ENCODE peak calls at places on chromosomes 6 and 20, in eight cellular contexts. Q is HL-60, L is cardiac muscle cell, K is keratinocyte, T is tibial artery, U is left lung, B is suprapubic skin, E is transverse colon. H is an unnamed sample.

GRCh38 chr20:95215-95614 is 7.7 kb downstream of the DEFB125 start:
- DNase-seq in Q (no peak), L (no peak), K (no peak), T (no peak), U (no peak), B (no peak), E (no peak), H (no peak)

GRCh38 chr20:48898210-48898609 is 23.3 kb upstream of the ARFGEF2 start:
- DNase-seq in Q (no peak), L (no peak), K (no peak), T (peak), U (no peak), B (no peak), E (no peak), H (peak)

GRCh38 chr6:2072450-2072849 is 173.0 kb downstream of the GMDS start:
- DNase-seq in Q (no peak), L (peak), K (no peak), T (no peak), U (no peak), B (no peak), E (no peak), H (no peak)

GRCh38 chr6:156511051-156511450 is 266.1 kb upstream of the ARID1B start:
- DNase-seq in Q (no peak), L (no peak), K (no peak), T (no peak), U (no peak), B (no peak), E (no peak), H (no peak)

GRCh38 chr6:11101417-11101816 is 7.8 kb downstream of the SMIM13 start:
- DNase-seq in Q (no peak), L (no peak), K (no peak), T (no peak), U (no peak), B (no peak), E (no peak), H (no peak)

GRCh38 chr20:47127986-47128385 is 228.5 kb downstream of the ZMYND8 start:
- DNase-seq in Q (no peak), L (no peak), K (no peak), T (no peak), U (no peak), B (peak), E (no peak), H (no peak)

GRCh38 chr6:134073156-134073555 is 20.7 kb upstream of the SLC2A12 start:
- DNase-seq in Q (no peak), L (no peak), K (no peak), T (no peak), U (no peak), B (no peak), E (no peak), H (no peak)

GRCh38 chr6:32439139-32439538 is 548 bp upstream of the HLA-DRA start:
- DNase-seq in Q (no peak), L (no peak), K (no peak), T (no peak), U (no peak), B (no peak), E (no peak), H (no peak)

GRCh38 chr6:133432021-133432989 is 191.1 kb downstream of the EYA4 start:
- DNase-seq in Q (no peak), L (no peak), K (no peak), T (no peak), U (no peak), B (no peak), E (no peak), H (no peak)

GRCh38 chr6:15061908-15062307 is 184.0 kb upstream of the JARID2 start:
- DNase-seq in Q (no peak), L (no peak), K (no peak), T (no peak), U (no peak), B (no peak), E (no peak), H (no peak)

GRCh38 chr6:37131104-37131959 is 38.6 kb upstream of the PIM1 start:
- DNase-seq in Q (no peak), L (no peak), K (no peak), T (peak), U (peak), B (no peak), E (peak), H (no peak)

GRCh38 chr6:1027795-1028569 is 283.9 kb upstream of the FOXQ1 start:
- DNase-seq in Q (no peak), L (no peak), K (no peak), T (no peak), U (no peak), B (no peak), E (no peak), H (no peak)

GRCh38 chr6:170203212-170203611 is 87.7 kb downstream of the DLL1 start:
- DNase-seq in Q (no peak), L (no peak), K (no peak), T (no peak), U (no peak), B (no peak), E (no peak), H (no peak)

GRCh38 chr6:140107216-140107615 is 732.8 kb upstream of the CITED2 start:
- DNase-seq in Q (no peak), L (no peak), K (no peak), T (no peak), U (no peak), B (no peak), E (no peak), H (no peak)

GRCh38 chr6:111258615-111259088 is 171.3 kb downstream of the SLC16A10 start:
- DNase-seq in Q (no peak), L (peak), K (no peak), T (no peak), U (no peak), B (no peak), E (no peak), H (no peak)

GRCh38 chr20:52540489-52540888 is 348.9 kb upstream of the ZFP64 start:
- DNase-seq in Q (no peak), L (no peak), K (no peak), T (no peak), U (no peak), B (no peak), E (no peak), H (no peak)

GRCh38 chr6:54654376-54654775 is 192.2 kb upstream of the FAM83B start:
- DNase-seq in Q (no peak), L (no peak), K (no peak), T (no peak), U (no peak), B (no peak), E (no peak), H (no peak)

GRCh38 chr6:84967389-84967788 is 203.0 kb upstream of the TBX18 start:
- DNase-seq in Q (no peak), L (peak), K (no peak), T (no peak), U (no peak), B (no peak), E (no peak), H (no peak)

GRCh38 chr6:52568320-52568719 is 8.5 kb downstream of the TRAM2 start:
- DNase-seq in Q (no peak), L (no peak), K (no peak), T (no peak), U (no peak), B (no peak), E (no peak), H (no peak)

GRCh38 chr6:150028799-150029198 is 3.5 kb upstream of the RAET1L start:
- DNase-seq in Q (no peak), L (no peak), K (no peak), T (no peak), U (no peak), B (no peak), E (no peak), H (no peak)

GRCh38 chr6:16514249-16514648 is 247.0 kb downstream of the ATXN1 start:
- DNase-seq in Q (no peak), L (peak), K (no peak), T (no peak), U (no peak), B (no peak), E (no peak), H (no peak)

GRCh38 chr6:125787791-125788190 is 3.0 kb upstream of the NCOA7 start:
- DNase-seq in Q (no peak), L (peak), K (no peak), T (no peak), U (no peak), B (no peak), E (no peak), H (no peak)

GRCh38 chr20:58702161-58702510 is 9.5 kb downstream of the NPEPL1 start:
- DNase-seq in Q (no peak), L (no peak), K (no peak), T (no peak), U (peak), B (no peak), E (peak), H (peak)

GRCh38 chr20:8800089-8800488 is 268.8 kb upstream of the PLCB4 start:
- DNase-seq in Q (no peak), L (no peak), K (no peak), T (no peak), U (no peak), B (no peak), E (no peak), H (no peak)

GRCh38 chr6:168157272-168158007 is 78.4 kb upstream of the FRMD1 start:
- DNase-seq in Q (no peak), L (peak), K (no peak), T (peak), U (no peak), B (no peak), E (no peak), H (no peak)

GRCh38 chr20:36481380-36482043 is 59.8 kb upstream of the MYL9 start:
- DNase-seq in Q (peak), L (no peak), K (no peak), T (no peak), U (no peak), B (no peak), E (no peak), H (no peak)

GRCh38 chr20:5933802-5934436 is 16.4 kb downstream of the TRMT6 start:
- DNase-seq in Q (no peak), L (peak), K (no peak), T (no peak), U (no peak), B (no peak), E (no peak), H (no peak)

GRCh38 chr6:137102050-137102848 is 57.5 kb upstream of the IL20RA start:
- DNase-seq in Q (no peak), L (no peak), K (peak), T (no peak), U (no peak), B (no peak), E (no peak), H (no peak)

GRCh38 chr6:157537518-157537917 is 156.5 kb downstream of the ZDHHC14 start:
- DNase-seq in Q (no peak), L (no peak), K (no peak), T (no peak), U (no peak), B (no peak), E (no peak), H (no peak)

GRCh38 chr6:55495277-55495676 is 83.7 kb downstream of the HMGCLL1 start:
- DNase-seq in Q (no peak), L (no peak), K (peak), T (no peak), U (no peak), B (no peak), E (no peak), H (no peak)

GRCh38 chr6:67717281-67717680 is 917.8 kb upstream of the ADGRB3 start:
- DNase-seq in Q (no peak), L (peak), K (no peak), T (no peak), U (no peak), B (no peak), E (no peak), H (no peak)

GRCh38 chr20:49694450-49695071 is 19.1 kb downstream of the B4GALT5 start:
- DNase-seq in Q (no peak), L (no peak), K (no peak), T (no peak), U (no peak), B (no peak), E (no peak), H (no peak)

GRCh38 chr6:31407699-31408098 is 4.3 kb downstream of the MICA start:
- DNase-seq in Q (no peak), L (peak), K (no peak), T (no peak), U (no peak), B (no peak), E (no peak), H (no peak)

GRCh38 chr6:79672631-79673065 is 41.5 kb downstream of the SH3BGRL2 start:
- DNase-seq in Q (no peak), L (peak), K (no peak), T (no peak), U (no peak), B (no peak), E (no peak), H (no peak)

GRCh38 chr6:42118162-42119001 is 24.0 kb downstream of the C6orf132 start:
- DNase-seq in Q (no peak), L (peak), K (no peak), T (peak), U (peak), B (no peak), E (peak), H (no peak)

GRCh38 chr6:113805167-113805835 is 51.8 kb upstream of the MARCKS start:
- DNase-seq in Q (no peak), L (no peak), K (no peak), T (no peak), U (no peak), B (no peak), E (no peak), H (no peak)

GRCh38 chr6:72464246-72464645 is 157.6 kb upstream of the KCNQ5 start:
- DNase-seq in Q (no peak), L (no peak), K (no peak), T (no peak), U (no peak), B (no peak), E (no peak), H (no peak)

GRCh38 chr20:11867286-11867921 is 50.3 kb upstream of the BTBD3 start:
- DNase-seq in Q (no peak), L (no peak), K (no peak), T (no peak), U (no peak), B (no peak), E (no peak), H (no peak)

GRCh38 chr20:11869641-11870040 is 48.1 kb upstream of the BTBD3 start:
- DNase-seq in Q (no peak), L (no peak), K (no peak), T (no peak), U (no peak), B (no peak), E (no peak), H (no peak)

GRCh38 chr20:11870411-11870810 is 47.3 kb upstream of the BTBD3 start:
- DNase-seq in Q (no peak), L (no peak), K (no peak), T (no peak), U (no peak), B (no peak), E (no peak), H (no peak)
- H3K27ac ChIP-seq in Q (no peak), L (no peak), K (no peak), T (no peak), U (no peak), B (no peak), E (no peak), H (no peak)

GRCh38 chr20:56181593-56181992 is 66.9 kb upstream of the MC3R start:
- DNase-seq in Q (no peak), L (no peak), K (no peak), T (no peak), U (no peak), B (no peak), E (peak), H (no peak)
- TF ChIP-seq CTCF in Q (no peak), L (no peak), K (peak), T (peak), U (no peak), B (no peak), E (peak), H (peak)

DNA sequence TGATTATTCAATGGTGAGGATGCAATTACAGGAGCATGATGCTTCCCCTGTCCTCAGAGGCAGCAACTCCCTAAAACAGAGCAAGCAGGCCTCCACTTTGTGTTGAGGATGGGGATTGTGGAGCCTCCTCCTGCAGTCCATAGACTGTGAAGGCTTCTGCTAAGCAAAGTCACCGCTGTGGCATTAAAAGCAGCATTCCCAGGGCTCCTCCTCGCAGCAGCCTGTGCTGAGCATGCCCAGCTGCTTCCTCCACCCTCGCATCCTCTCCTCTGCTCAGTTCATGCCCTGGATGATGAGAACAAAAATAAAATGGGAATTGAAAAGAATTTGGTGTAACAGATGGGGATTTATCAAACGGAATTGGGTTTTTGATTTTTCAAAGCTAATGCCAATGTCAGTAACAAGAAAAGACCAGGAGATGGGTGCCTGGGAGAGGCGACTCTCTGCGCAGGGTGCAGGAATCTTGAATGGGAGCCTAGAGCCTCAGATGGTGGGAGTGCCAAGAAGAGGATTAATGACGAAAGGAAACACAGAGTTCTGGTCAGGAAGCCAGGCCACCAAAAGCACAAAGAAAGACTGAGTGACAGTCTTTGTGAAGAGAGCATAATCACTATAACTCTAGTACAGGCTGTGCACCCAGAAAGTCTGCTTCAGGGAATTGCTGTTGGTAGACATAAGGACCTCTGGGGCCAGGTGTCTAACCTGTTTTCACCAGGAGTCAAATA is 347.6 kb downstream of the TPBG start:
- DNase-seq in Q (no peak), L (no peak), K (no peak), T (no peak), U (no peak), B (no peak), E (no peak), H (no peak)
- H3K27ac ChIP-seq in Q (no peak), L (no peak), K (no peak), T (no peak), U (no peak), B (peak), E (no peak), H (no peak)

GRCh38 chr6:135939216-135939610 is 87.7 kb downstream of the PDE7B start:
- DNase-seq in Q (no peak), L (no peak), K (no peak), T (peak), U (no peak), B (no peak), E (no peak), H (no peak)

GRCh38 chr6:135937126-135937525 is 85.6 kb downstream of the PDE7B start:
- DNase-seq in Q (no peak), L (no peak), K (no peak), T (no peak), U (no peak), B (no peak), E (no peak), H (no peak)

GRCh38 chr6:135936606-135937005 is 85.1 kb downstream of the PDE7B start:
- DNase-seq in Q (no peak), L (peak), K (peak), T (no peak), U (no peak), B (no peak), E (no peak), H (peak)

GRCh38 chr6:135940783-135941182 is 89.3 kb downstream of the PDE7B start:
- DNase-seq in Q (no peak), L (no peak), K (no peak), T (no peak), U (no peak), B (no peak), E (no peak), H (no peak)

DNA sequence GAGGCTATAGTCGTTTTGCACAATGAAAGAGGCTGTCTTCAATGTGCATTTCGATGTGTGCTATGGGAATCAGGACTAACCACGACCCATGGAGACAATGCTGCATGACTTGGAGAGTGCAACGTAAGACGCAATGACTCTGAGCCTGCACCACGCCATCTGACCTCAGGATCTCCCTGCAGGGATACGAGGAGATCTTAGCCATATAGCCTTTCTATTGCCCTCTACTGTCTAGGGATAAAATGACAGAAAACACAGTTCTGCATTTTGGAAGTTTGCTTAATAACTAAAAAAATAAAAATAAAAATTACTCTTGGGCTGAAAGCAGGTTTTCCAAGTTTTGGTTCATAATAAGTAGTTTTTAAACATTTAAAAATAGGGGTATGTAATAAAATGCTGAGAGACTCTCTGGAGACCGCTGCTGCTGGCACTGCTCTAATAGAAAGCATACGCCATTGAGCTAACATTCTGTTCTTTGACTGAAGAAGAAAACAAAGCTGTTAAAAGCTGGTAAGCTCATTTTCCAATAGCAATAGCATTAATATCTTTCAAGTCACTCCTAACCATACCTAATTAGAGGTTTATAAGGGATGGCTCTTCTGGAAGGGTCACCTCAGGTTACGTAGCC is 87.2 kb downstream of the PDE7B start:
- DNase-seq in Q (no peak), L (peak), K (no peak), T (peak), U (no peak), B (no peak), E (no peak), H (no peak)
- TF ChIP-seq CTCF in Q (no peak), L (peak), K (peak), T (peak), U (peak), B (no peak), E (peak), H (peak)

H was measured in RWPE2.